ENCODE peak calls at places on chromosomes 5 and 9, in eight cellular contexts. V, P, K, M, H, T, W and N are unnamed samples.
A peak's percentile ranks its signal among the peaks of the same experiment; 100 is the strongest.

GRCh38 chr9:7284517-7284916 is 515.1 kb downstream of the DMAC1 start:
- DNase-seq in H (no peak), M (no peak), V (no peak), K (no peak), T (no peak), P (no peak), W (no peak), N (peak; percentile 58)

GRCh38 chr9:20297646-20298084 is 324.6 kb downstream of the MLLT3 start:
- DNase-seq in W (no peak), T (no peak), M (no peak), H (no peak), P (no peak), V (peak; percentile 62), K (no peak), N (no peak)

GRCh38 chr9:20419552-20419951 is 202.7 kb downstream of the MLLT3 start:
- DNase-seq in H (no peak), M (no peak), P (no peak), W (no peak), T (no peak), K (no peak), V (no peak), N (no peak)

GRCh38 chr5:122313941-122314340 is 1.9 kb downstream of the SNCAIP start:
- DNase-seq in W (no peak), P (no peak), V (no peak), H (no peak), K (no peak), M (no peak), T (no peak), N (no peak)

GRCh38 chr9:108094676-108094993 is 605.1 kb upstream of the KLF4 start:
- DNase-seq in K (no peak), M (no peak), W (no peak), P (no peak), T (no peak), V (no peak), H (no peak), N (no peak)

GRCh38 chr5:132747693-132748440 is 641 bp downstream of the CCNI2 start:
- DNase-seq in H (no peak), K (peak; percentile 61), W (peak; percentile 3), P (no peak), V (no peak), T (peak; percentile 60), M (peak; percentile 55), N (no peak)

GRCh38 chr5:35436441-35437057 is 181.1 kb upstream of the SPEF2 start:
- DNase-seq in W (peak; percentile 25), T (no peak), M (no peak), V (peak; percentile 49), H (peak; percentile 72), K (no peak), P (no peak), N (peak; percentile 50)

GRCh38 chr5:130549884-130550552 is 615.0 kb downstream of the HINT1 start:
- DNase-seq in P (no peak), K (no peak), T (no peak), V (no peak), H (no peak), M (no peak), W (no peak), N (no peak)

GRCh38 chr5:6715758-6716633 is 2.8 kb downstream of the TENT4A start:
- DNase-seq in V (no peak), M (peak; percentile 30), H (no peak), P (no peak), K (peak; percentile 24), T (no peak), W (no peak), N (no peak)

GRCh38 chr5:6501701-6502100 is 53.0 kb downstream of the UBE2QL1 start:
- DNase-seq in V (no peak), K (no peak), T (no peak), M (no peak), H (no peak), P (no peak), W (no peak), N (no peak)